ENCODE peak calls at places on chromosomes 4 and X, in nine cellular contexts. One of them, this sample, is unnamed.

GRCh38 chrX:3299626-3300025 is 46.8 kb downstream of the MXRA5 start:
- DNase-seq in C1 segment of cervical spinal cord: no peak
- DNase-seq in T-helper 9 cell: no peak
- DNase-seq in stimulated activated CD8-positive, alpha-beta memory T cell treated with anti-CD3 and anti-CD28 coated beads, Interleukin-4, amount 100 ng/mL, for 4 hours: no peak
- DNase-seq in stimulated activated CD4-positive, alpha-beta T cell treated with anti-CD3 and anti-CD28 coated beads, TNF-alpha, amount 100 ng/mL, for 48 hours: no peak
- DNase-seq in amniotic stem cell: no peak
- DNase-seq in left ventricle myocardium superior: no peak
- DNase-seq in progenitor cell of endocrine pancreas: no peak
- DNase-seq in RWPE2: no peak
- DNase-seq in this sample: no peak

GRCh38 chr4:159174645-159175147 is 71.8 kb downstream of the RAPGEF2 start:
- DNase-seq in stimulated activated CD8-positive, alpha-beta memory T cell treated with anti-CD3 and anti-CD28 coated beads, Interleukin-4, amount 100 ng/mL, for 4 hours: no peak
- DNase-seq in amniotic stem cell: no peak
- DNase-seq in progenitor cell of endocrine pancreas: no peak
- DNase-seq in stimulated activated CD4-positive, alpha-beta T cell treated with anti-CD3 and anti-CD28 coated beads, TNF-alpha, amount 100 ng/mL, for 48 hours: no peak
- DNase-seq in RWPE2: no peak
- DNase-seq in left ventricle myocardium superior: no peak
- DNase-seq in C1 segment of cervical spinal cord: no peak
- DNase-seq in T-helper 9 cell: no peak
- DNase-seq in this sample: no peak

GRCh38 chrX:71543316-71543715 is 10.4 kb downstream of the OGT start:
- DNase-seq in amniotic stem cell: peak
- DNase-seq in RWPE2: no peak
- DNase-seq in stimulated activated CD8-positive, alpha-beta memory T cell treated with anti-CD3 and anti-CD28 coated beads, Interleukin-4, amount 100 ng/mL, for 4 hours: no peak
- DNase-seq in progenitor cell of endocrine pancreas: no peak
- DNase-seq in C1 segment of cervical spinal cord: no peak
- DNase-seq in stimulated activated CD4-positive, alpha-beta T cell treated with anti-CD3 and anti-CD28 coated beads, TNF-alpha, amount 100 ng/mL, for 48 hours: no peak
- DNase-seq in T-helper 9 cell: no peak
- DNase-seq in left ventricle myocardium superior: no peak
- DNase-seq in this sample: no peak

GRCh38 chrX:10085223-10085622 is 71.6 kb upstream of the CLCN4 start:
- DNase-seq in stimulated activated CD4-positive, alpha-beta T cell treated with anti-CD3 and anti-CD28 coated beads, TNF-alpha, amount 100 ng/mL, for 48 hours: no peak
- DNase-seq in progenitor cell of endocrine pancreas: no peak
- DNase-seq in T-helper 9 cell: no peak
- DNase-seq in RWPE2: no peak
- DNase-seq in stimulated activated CD8-positive, alpha-beta memory T cell treated with anti-CD3 and anti-CD28 coated beads, Interleukin-4, amount 100 ng/mL, for 4 hours: no peak
- DNase-seq in C1 segment of cervical spinal cord: no peak
- DNase-seq in amniotic stem cell: no peak
- DNase-seq in left ventricle myocardium superior: no peak
- DNase-seq in this sample: no peak

GRCh38 chr4:128387600-128388351 is 100.2 kb upstream of the PGRMC2 start:
- DNase-seq in left ventricle myocardium superior: no peak
- DNase-seq in amniotic stem cell: no peak
- DNase-seq in stimulated activated CD4-positive, alpha-beta T cell treated with anti-CD3 and anti-CD28 coated beads, TNF-alpha, amount 100 ng/mL, for 48 hours: no peak
- DNase-seq in T-helper 9 cell: no peak
- DNase-seq in C1 segment of cervical spinal cord: no peak
- DNase-seq in progenitor cell of endocrine pancreas: no peak
- DNase-seq in RWPE2: no peak
- DNase-seq in stimulated activated CD8-positive, alpha-beta memory T cell treated with anti-CD3 and anti-CD28 coated beads, Interleukin-4, amount 100 ng/mL, for 4 hours: no peak
- DNase-seq in this sample: no peak

GRCh38 chrX:19616959-19617358 is 101.7 kb upstream of the MAP3K15 start:
- DNase-seq in stimulated activated CD4-positive, alpha-beta T cell treated with anti-CD3 and anti-CD28 coated beads, TNF-alpha, amount 100 ng/mL, for 48 hours: no peak
- DNase-seq in C1 segment of cervical spinal cord: no peak
- DNase-seq in T-helper 9 cell: no peak
- DNase-seq in RWPE2: no peak
- DNase-seq in amniotic stem cell: peak
- DNase-seq in left ventricle myocardium superior: no peak
- DNase-seq in stimulated activated CD8-positive, alpha-beta memory T cell treated with anti-CD3 and anti-CD28 coated beads, Interleukin-4, amount 100 ng/mL, for 4 hours: no peak
- DNase-seq in progenitor cell of endocrine pancreas: no peak
- DNase-seq in this sample: no peak

GRCh38 chrX:7054219-7055206 is 93.0 kb upstream of the STS start:
- DNase-seq in progenitor cell of endocrine pancreas: no peak
- DNase-seq in left ventricle myocardium superior: no peak
- DNase-seq in amniotic stem cell: no peak
- DNase-seq in T-helper 9 cell: no peak
- DNase-seq in RWPE2: no peak
- DNase-seq in stimulated activated CD4-positive, alpha-beta T cell treated with anti-CD3 and anti-CD28 coated beads, TNF-alpha, amount 100 ng/mL, for 48 hours: no peak
- DNase-seq in C1 segment of cervical spinal cord: no peak
- DNase-seq in stimulated activated CD8-positive, alpha-beta memory T cell treated with anti-CD3 and anti-CD28 coated beads, Interleukin-4, amount 100 ng/mL, for 4 hours: no peak
- DNase-seq in this sample: no peak

GRCh38 chr4:146488495-146489174 is 33.1 kb downstream of the SLC10A7 start:
- DNase-seq in RWPE2: no peak
- DNase-seq in T-helper 9 cell: no peak
- DNase-seq in left ventricle myocardium superior: no peak
- DNase-seq in amniotic stem cell: no peak
- DNase-seq in stimulated activated CD8-positive, alpha-beta memory T cell treated with anti-CD3 and anti-CD28 coated beads, Interleukin-4, amount 100 ng/mL, for 4 hours: no peak
- DNase-seq in progenitor cell of endocrine pancreas: no peak
- DNase-seq in stimulated activated CD4-positive, alpha-beta T cell treated with anti-CD3 and anti-CD28 coated beads, TNF-alpha, amount 100 ng/mL, for 48 hours: no peak
- DNase-seq in C1 segment of cervical spinal cord: no peak
- DNase-seq in this sample: no peak

GRCh38 chr4:19592391-19592790 is 659.3 kb upstream of the SLIT2 start:
- DNase-seq in stimulated activated CD4-positive, alpha-beta T cell treated with anti-CD3 and anti-CD28 coated beads, TNF-alpha, amount 100 ng/mL, for 48 hours: no peak
- DNase-seq in left ventricle myocardium superior: no peak
- DNase-seq in C1 segment of cervical spinal cord: no peak
- DNase-seq in stimulated activated CD8-positive, alpha-beta memory T cell treated with anti-CD3 and anti-CD28 coated beads, Interleukin-4, amount 100 ng/mL, for 4 hours: no peak
- DNase-seq in RWPE2: no peak
- DNase-seq in amniotic stem cell: no peak
- DNase-seq in progenitor cell of endocrine pancreas: no peak
- DNase-seq in T-helper 9 cell: no peak
- DNase-seq in this sample: no peak

GRCh38 chr4:186485621-186486062 is 69.7 kb downstream of the MTNR1A start:
- DNase-seq in left ventricle myocardium superior: peak
- DNase-seq in stimulated activated CD8-positive, alpha-beta memory T cell treated with anti-CD3 and anti-CD28 coated beads, Interleukin-4, amount 100 ng/mL, for 4 hours: no peak
- DNase-seq in C1 segment of cervical spinal cord: peak
- DNase-seq in progenitor cell of endocrine pancreas: no peak
- DNase-seq in RWPE2: no peak
- DNase-seq in amniotic stem cell: no peak
- DNase-seq in stimulated activated CD4-positive, alpha-beta T cell treated with anti-CD3 and anti-CD28 coated beads, TNF-alpha, amount 100 ng/mL, for 48 hours: no peak
- DNase-seq in T-helper 9 cell: no peak
- DNase-seq in this sample: peak

GRCh38 chr4:180449395-180449956 is 1793.7 kb upstream of the TENM3 start:
- DNase-seq in T-helper 9 cell: no peak
- DNase-seq in RWPE2: no peak
- DNase-seq in stimulated activated CD8-positive, alpha-beta memory T cell treated with anti-CD3 and anti-CD28 coated beads, Interleukin-4, amount 100 ng/mL, for 4 hours: no peak
- DNase-seq in C1 segment of cervical spinal cord: no peak
- DNase-seq in left ventricle myocardium superior: no peak
- DNase-seq in stimulated activated CD4-positive, alpha-beta T cell treated with anti-CD3 and anti-CD28 coated beads, TNF-alpha, amount 100 ng/mL, for 48 hours: no peak
- DNase-seq in amniotic stem cell: peak
- DNase-seq in progenitor cell of endocrine pancreas: no peak
- DNase-seq in this sample: no peak

GRCh38 chr4:110112056-110112455 is 86.4 kb downstream of the ELOVL6 start:
- DNase-seq in T-helper 9 cell: no peak
- DNase-seq in stimulated activated CD8-positive, alpha-beta memory T cell treated with anti-CD3 and anti-CD28 coated beads, Interleukin-4, amount 100 ng/mL, for 4 hours: no peak
- DNase-seq in stimulated activated CD4-positive, alpha-beta T cell treated with anti-CD3 and anti-CD28 coated beads, TNF-alpha, amount 100 ng/mL, for 48 hours: no peak
- DNase-seq in progenitor cell of endocrine pancreas: no peak
- DNase-seq in C1 segment of cervical spinal cord: no peak
- DNase-seq in RWPE2: no peak
- DNase-seq in left ventricle myocardium superior: no peak
- DNase-seq in amniotic stem cell: no peak
- DNase-seq in this sample: no peak

GRCh38 chr4:2806392-2807355 is 13.8 kb downstream of the SH3BP2 start:
- DNase-seq in T-helper 9 cell: no peak
- DNase-seq in C1 segment of cervical spinal cord: peak
- DNase-seq in left ventricle myocardium superior: peak
- DNase-seq in stimulated activated CD4-positive, alpha-beta T cell treated with anti-CD3 and anti-CD28 coated beads, TNF-alpha, amount 100 ng/mL, for 48 hours: no peak
- DNase-seq in stimulated activated CD8-positive, alpha-beta memory T cell treated with anti-CD3 and anti-CD28 coated beads, Interleukin-4, amount 100 ng/mL, for 4 hours: no peak
- DNase-seq in RWPE2: no peak
- DNase-seq in progenitor cell of endocrine pancreas: no peak
- DNase-seq in amniotic stem cell: no peak
- DNase-seq in this sample: peak

GRCh38 chr4:60216752-60217151 is 983.4 kb upstream of the ADGRL3 start:
- DNase-seq in amniotic stem cell: peak
- DNase-seq in T-helper 9 cell: no peak
- DNase-seq in progenitor cell of endocrine pancreas: no peak
- DNase-seq in stimulated activated CD8-positive, alpha-beta memory T cell treated with anti-CD3 and anti-CD28 coated beads, Interleukin-4, amount 100 ng/mL, for 4 hours: no peak
- DNase-seq in C1 segment of cervical spinal cord: no peak
- DNase-seq in RWPE2: no peak
- DNase-seq in left ventricle myocardium superior: no peak
- DNase-seq in stimulated activated CD4-positive, alpha-beta T cell treated with anti-CD3 and anti-CD28 coated beads, TNF-alpha, amount 100 ng/mL, for 48 hours: no peak
- DNase-seq in this sample: no peak

GRCh38 chrX:11600578-11600977 is 65.1 kb downstream of the ARHGAP6 start:
- DNase-seq in T-helper 9 cell: no peak
- DNase-seq in RWPE2: no peak
- DNase-seq in stimulated activated CD8-positive, alpha-beta memory T cell treated with anti-CD3 and anti-CD28 coated beads, Interleukin-4, amount 100 ng/mL, for 4 hours: no peak
- DNase-seq in stimulated activated CD4-positive, alpha-beta T cell treated with anti-CD3 and anti-CD28 coated beads, TNF-alpha, amount 100 ng/mL, for 48 hours: no peak
- DNase-seq in amniotic stem cell: no peak
- DNase-seq in progenitor cell of endocrine pancreas: no peak
- DNase-seq in C1 segment of cervical spinal cord: no peak
- DNase-seq in left ventricle myocardium superior: no peak
- DNase-seq in this sample: no peak

GRCh38 chrX:48045410-48046311 is 25.8 kb downstream of the ZNF630 start:
- DNase-seq in T-helper 9 cell: no peak
- DNase-seq in RWPE2: no peak
- DNase-seq in amniotic stem cell: no peak
- DNase-seq in C1 segment of cervical spinal cord: no peak
- DNase-seq in progenitor cell of endocrine pancreas: no peak
- DNase-seq in left ventricle myocardium superior: peak
- DNase-seq in stimulated activated CD4-positive, alpha-beta T cell treated with anti-CD3 and anti-CD28 coated beads, TNF-alpha, amount 100 ng/mL, for 48 hours: no peak
- DNase-seq in stimulated activated CD8-positive, alpha-beta memory T cell treated with anti-CD3 and anti-CD28 coated beads, Interleukin-4, amount 100 ng/mL, for 4 hours: no peak
- DNase-seq in this sample: no peak

GRCh38 chr4:55008166-55009056 is 117.0 kb downstream of the KDR start:
- DNase-seq in RWPE2: no peak
- DNase-seq in stimulated activated CD8-positive, alpha-beta memory T cell treated with anti-CD3 and anti-CD28 coated beads, Interleukin-4, amount 100 ng/mL, for 4 hours: no peak
- DNase-seq in C1 segment of cervical spinal cord: peak
- DNase-seq in amniotic stem cell: no peak
- DNase-seq in left ventricle myocardium superior: no peak
- DNase-seq in progenitor cell of endocrine pancreas: no peak
- DNase-seq in stimulated activated CD4-positive, alpha-beta T cell treated with anti-CD3 and anti-CD28 coated beads, TNF-alpha, amount 100 ng/mL, for 48 hours: no peak
- DNase-seq in T-helper 9 cell: no peak
- DNase-seq in this sample: peak

GRCh38 chr4:160175064-160175643 is 1072.3 kb downstream of the RAPGEF2 start:
- DNase-seq in stimulated activated CD8-positive, alpha-beta memory T cell treated with anti-CD3 and anti-CD28 coated beads, Interleukin-4, amount 100 ng/mL, for 4 hours: no peak
- DNase-seq in stimulated activated CD4-positive, alpha-beta T cell treated with anti-CD3 and anti-CD28 coated beads, TNF-alpha, amount 100 ng/mL, for 48 hours: no peak
- DNase-seq in left ventricle myocardium superior: no peak
- DNase-seq in progenitor cell of endocrine pancreas: no peak
- DNase-seq in RWPE2: no peak
- DNase-seq in amniotic stem cell: no peak
- DNase-seq in T-helper 9 cell: no peak
- DNase-seq in C1 segment of cervical spinal cord: no peak
- DNase-seq in this sample: no peak

GRCh38 chr4:61273237-61273636 is 73.1 kb downstream of the ADGRL3 start:
- DNase-seq in stimulated activated CD4-positive, alpha-beta T cell treated with anti-CD3 and anti-CD28 coated beads, TNF-alpha, amount 100 ng/mL, for 48 hours: no peak
- DNase-seq in left ventricle myocardium superior: no peak
- DNase-seq in C1 segment of cervical spinal cord: no peak
- DNase-seq in stimulated activated CD8-positive, alpha-beta memory T cell treated with anti-CD3 and anti-CD28 coated beads, Interleukin-4, amount 100 ng/mL, for 4 hours: no peak
- DNase-seq in progenitor cell of endocrine pancreas: no peak
- DNase-seq in RWPE2: no peak
- DNase-seq in T-helper 9 cell: no peak
- DNase-seq in amniotic stem cell: no peak
- DNase-seq in this sample: no peak

GRCh38 chr4:14985161-14985560 is 17.1 kb upstream of the CPEB2 start:
- DNase-seq in T-helper 9 cell: no peak
- DNase-seq in amniotic stem cell: no peak
- DNase-seq in progenitor cell of endocrine pancreas: no peak
- DNase-seq in stimulated activated CD8-positive, alpha-beta memory T cell treated with anti-CD3 and anti-CD28 coated beads, Interleukin-4, amount 100 ng/mL, for 4 hours: no peak
- DNase-seq in stimulated activated CD4-positive, alpha-beta T cell treated with anti-CD3 and anti-CD28 coated beads, TNF-alpha, amount 100 ng/mL, for 48 hours: no peak
- DNase-seq in C1 segment of cervical spinal cord: no peak
- DNase-seq in left ventricle myocardium superior: no peak
- DNase-seq in RWPE2: no peak
- DNase-seq in this sample: no peak

GRCh38 chr4:74449571-74450297 is 4.8 kb downstream of the AREG start:
- DNase-seq in stimulated activated CD4-positive, alpha-beta T cell treated with anti-CD3 and anti-CD28 coated beads, TNF-alpha, amount 100 ng/mL, for 48 hours: no peak
- DNase-seq in left ventricle myocardium superior: no peak
- DNase-seq in stimulated activated CD8-positive, alpha-beta memory T cell treated with anti-CD3 and anti-CD28 coated beads, Interleukin-4, amount 100 ng/mL, for 4 hours: no peak
- DNase-seq in T-helper 9 cell: no peak
- DNase-seq in amniotic stem cell: no peak
- DNase-seq in progenitor cell of endocrine pancreas: no peak
- DNase-seq in RWPE2: no peak
- DNase-seq in C1 segment of cervical spinal cord: no peak
- DNase-seq in this sample: no peak

GRCh38 chr4:150173854-150174398 is 95.7 kb downstream of the DCLK2 start:
- DNase-seq in T-helper 9 cell: no peak
- DNase-seq in progenitor cell of endocrine pancreas: no peak
- DNase-seq in amniotic stem cell: no peak
- DNase-seq in RWPE2: no peak
- DNase-seq in left ventricle myocardium superior: no peak
- DNase-seq in C1 segment of cervical spinal cord: no peak
- DNase-seq in stimulated activated CD4-positive, alpha-beta T cell treated with anti-CD3 and anti-CD28 coated beads, TNF-alpha, amount 100 ng/mL, for 48 hours: no peak
- DNase-seq in stimulated activated CD8-positive, alpha-beta memory T cell treated with anti-CD3 and anti-CD28 coated beads, Interleukin-4, amount 100 ng/mL, for 4 hours: no peak
- DNase-seq in this sample: no peak